ENCODE peak calls at places on chromosomes 5 and 9, in four cellular contexts. C is ovary, L is fibroblast of pulmonary artery, H is brain microvascular endothelial cell. T is an unnamed sample.

GRCh38 chr5:56023296-56023695 is 28.5 kb upstream of the IL6ST start:
- DNase-seq in L (no peak), H (no peak), C (no peak), T (peak; percentile 35)

GRCh38 chr5:35230043-35230611 is at the start of gene PRLR:
- DNase-seq in L (peak; percentile 37), C (peak; percentile 48), H (peak; percentile 3), T (peak; percentile 71)

GRCh38 chr5:95078868-95079267 is 206.0 kb downstream of the MCTP1 start:
- DNase-seq in C (no peak), H (no peak), L (no peak), T (no peak)

GRCh38 chr5:164799391-164799790 is 1294.0 kb downstream of the MAT2B start:
- DNase-seq in C (no peak), L (no peak), H (no peak), T (no peak)

GRCh38 chr9:37538099-37538498 is 38.1 kb downstream of the FBXO10 start:
- DNase-seq in L (no peak), C (no peak), H (no peak), T (no peak)

GRCh38 chr5:1363581-1363980 is 18.7 kb upstream of the CLPTM1L start:
- DNase-seq in L (no peak), H (no peak), C (no peak), T (no peak)

GRCh38 chr5:149056611-149057165 is 6.2 kb downstream of the SH3TC2 start:
- DNase-seq in C (no peak), L (no peak), H (no peak), T (peak; percentile 41)

GRCh38 chr5:73552642-73553041 is 12.8 kb downstream of the ANKRA2 start:
- DNase-seq in L (no peak), C (no peak), H (no peak), T (no peak)

GRCh38 chr9:71761938-71762353 is 6.4 kb downstream of the CEMIP2 start:
- DNase-seq in C (no peak), H (no peak), L (no peak), T (no peak)

GRCh38 chr5:108409781-108410180 is 27.9 kb upstream of the FBXL17 start:
- DNase-seq in H (no peak), C (no peak), L (no peak), T (no peak)

GRCh38 chr5:87347841-87348240 is 64.9 kb downstream of the CCNH start:
- DNase-seq in C (no peak), H (no peak), L (no peak), T (no peak)

GRCh38 chr5:128252794-128253193 is 169.2 kb downstream of the SLC12A2 start:
- DNase-seq in L (peak; percentile 77), H (no peak), C (no peak), T (peak; percentile 46)

GRCh38 chr5:69288069-69288468 is 44.5 kb downstream of the CCDC125 start:
- DNase-seq in C (no peak), H (no peak), L (no peak), T (no peak)

GRCh38 chr5:134647750-134648424 is 698 bp upstream of the SEC24A start:
- DNase-seq in L (peak; percentile 61), C (no peak), H (no peak), T (peak; percentile 52)

GRCh38 chr9:135990468-135991429 is 29.6 kb upstream of the UBAC1 start:
- DNase-seq in L (peak; percentile 77), C (no peak), H (no peak), T (peak; percentile 67)

GRCh38 chr9:125494555-125494920 is 212.5 kb downstream of the MAPKAP1 start:
- DNase-seq in H (no peak), C (no peak), L (no peak), T (peak; percentile 60)

GRCh38 chr5:159095218-159095617 is 4.5 kb downstream of the EBF1 start:
- DNase-seq in L (no peak), H (no peak), C (no peak), T (no peak)

GRCh38 chr5:115415143-115415491 is 118.7 kb upstream of the CCDC112 start:
- DNase-seq in H (peak; percentile 66), L (peak; percentile 92), C (no peak), T (peak; percentile 97)

GRCh38 chr5:179805529-179806249 is 977 bp downstream of the MGAT4B start:
- DNase-seq in H (no peak), C (peak; percentile 65), L (no peak), T (peak; percentile 59)

GRCh38 chr5:176625966-176626875 is 4.1 kb downstream of the SNCB start:
- DNase-seq in H (no peak), L (no peak), C (no peak), T (no peak)

GRCh38 chr5:135126688-135127603 is 92.9 kb upstream of the PITX1 start:
- DNase-seq in C (no peak), H (no peak), L (no peak), T (no peak)

GRCh38 chr5:76720988-76721569 is 5.2 kb downstream of the F2R start:
- DNase-seq in C (no peak), H (no peak), L (no peak), T (no peak)

GRCh38 chr9:14806941-14807340 is 84.4 kb upstream of the CER1 start:
- DNase-seq in H (peak; percentile 4), C (no peak), L (peak; percentile 2), T (peak; percentile 41)

DNA sequence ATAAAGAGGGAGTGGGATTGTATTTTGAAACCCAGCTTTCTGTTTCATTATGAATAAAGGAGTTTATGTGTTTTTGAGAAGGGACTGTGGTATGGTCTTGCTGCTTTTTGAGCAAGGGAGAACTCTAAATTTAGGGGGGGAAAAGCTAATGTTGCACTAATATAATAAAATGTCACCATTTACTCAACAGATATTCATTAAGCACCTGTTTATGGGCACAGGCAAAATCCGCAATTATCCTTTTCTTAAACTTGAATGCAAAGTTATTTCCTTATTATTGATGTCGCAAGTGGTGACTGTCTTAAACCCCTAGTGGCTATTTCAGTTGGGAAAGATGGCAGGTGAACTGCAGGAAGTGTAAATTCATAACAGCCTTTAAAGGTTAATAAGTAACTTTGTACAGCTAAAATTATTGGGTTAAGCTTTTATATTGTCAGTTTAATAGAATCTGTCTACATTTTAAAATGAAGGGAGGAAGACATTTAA is 1.5 kb downstream of the CDC42SE2 start:
- DNase-seq in C (no peak), L (peak; percentile 40), H (no peak), T (no peak)
- TF ChIP-seq CTCF in C (no peak), L (peak; percentile 47), H (peak; percentile 43), T (peak; percentile 16)

GRCh38 chr5:151139015-151139414 is 18.6 kb downstream of the ANXA6 start:
- DNase-seq in C (no peak), L (no peak), H (no peak), T (no peak)
- H3K4me3 ChIP-seq in C (no peak overlapping the region), L (no peak overlapping the region), H (no peak overlapping the region), T (no peak overlapping the region)

DNA sequence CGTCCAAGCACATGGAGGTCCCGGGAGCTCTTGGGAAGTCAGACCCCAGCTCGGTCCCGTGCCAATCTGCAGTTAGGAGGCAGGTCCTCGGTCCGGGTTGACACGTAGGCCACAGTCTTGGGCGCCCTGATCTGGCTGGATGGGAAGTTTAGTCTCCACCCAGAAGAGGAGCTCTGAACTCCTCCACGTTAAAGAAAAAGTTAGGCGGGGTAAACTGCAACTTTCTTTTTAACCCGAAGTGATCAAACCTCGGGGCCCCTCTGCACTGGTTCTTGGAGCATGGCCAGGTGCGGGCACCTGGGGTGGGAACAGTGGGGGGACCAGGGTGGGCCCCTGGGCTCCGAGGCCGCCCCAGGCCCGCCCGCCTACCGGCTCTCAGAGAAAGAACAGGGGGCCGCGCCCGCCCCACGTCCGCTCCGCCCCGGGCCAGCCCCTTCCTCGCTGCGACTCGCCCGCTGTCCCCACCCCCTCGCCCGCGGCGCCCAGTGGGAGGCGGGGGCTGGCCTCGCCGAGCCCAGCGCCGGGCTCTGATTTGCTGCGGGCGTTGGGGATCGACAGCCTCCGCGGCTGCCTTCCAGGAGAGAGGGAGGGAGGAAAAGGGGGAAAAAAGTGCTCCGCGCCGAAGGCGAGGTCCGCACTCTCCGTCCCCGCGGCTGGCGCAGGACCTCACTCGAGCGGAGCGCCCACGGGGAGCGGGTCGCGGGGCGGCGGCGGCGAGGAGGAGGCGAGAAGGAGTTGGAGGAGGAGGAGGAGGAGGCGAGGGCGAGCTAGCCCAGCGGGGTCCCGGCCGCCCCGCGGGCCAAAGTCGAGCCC is at the start of gene COL5A1:
- DNase-seq in H (peak; percentile 87), C (peak; percentile 94), L (peak; percentile 92), T (peak; percentile 98)
- TF ChIP-seq CTCF in H (peak; percentile 8), C (peak; percentile 54), L (no peak), T (no peak)

GRCh38 chr9:124205686-124206352 is 51.9 kb upstream of the NEK6 start:
- DNase-seq in C (no peak), L (no peak), H (no peak), T (no peak)

GRCh38 chr9:124209279-124209678 is 48.5 kb upstream of the NEK6 start:
- DNase-seq in L (no peak), H (no peak), C (no peak), T (no peak)

GRCh38 chr9:124208571-124208970 is 49.2 kb upstream of the NEK6 start:
- DNase-seq in C (no peak), L (no peak), H (no peak), T (no peak)

GRCh38 chr9:124203818-124204217 is 53.9 kb upstream of the NEK6 start:
- DNase-seq in H (no peak), L (no peak), C (no peak), T (no peak)

DNA sequence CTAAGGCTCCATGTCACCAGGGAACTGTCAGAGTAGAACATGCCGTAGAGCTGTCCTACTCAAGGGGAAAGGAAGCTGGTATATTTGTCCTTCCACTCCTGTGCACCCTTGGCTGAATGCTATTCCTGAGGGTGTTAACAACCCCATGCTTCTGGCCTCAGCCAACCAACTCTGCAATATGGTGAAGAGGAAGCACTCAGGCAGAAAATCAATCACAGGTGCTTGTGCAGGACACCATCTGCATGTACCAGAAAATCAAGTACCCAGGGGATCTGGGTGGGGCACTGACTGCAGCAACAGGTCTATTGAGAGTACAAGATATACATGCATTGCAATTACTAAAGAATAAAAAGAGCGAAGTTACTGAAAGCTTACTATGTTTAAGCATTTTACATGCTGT is 51.4 kb upstream of the NEK6 start:
- DNase-seq in C (no peak), H (no peak), L (no peak), T (no peak)
- H3K4me3 ChIP-seq in C (no peak overlapping the region), H (no peak overlapping the region), L (no peak overlapping the region), T (no peak overlapping the region)

GRCh38 chr5:133260715-133261114 is 208.9 kb downstream of the HSPA4 start:
- DNase-seq in H (no peak), L (no peak), C (no peak), T (no peak)
- TF ChIP-seq CTCF in H (peak; percentile 48), L (no peak), C (no peak), T (no peak)

GRCh38 chr5:6687501-6687900 is 25.7 kb upstream of the TENT4A start:
- DNase-seq in L (no peak), C (no peak), H (no peak), T (no peak)
- H3K4me3 ChIP-seq in L (no peak overlapping the region), C (no peak overlapping the region), H (no peak overlapping the region), T (no peak overlapping the region)

GRCh38 chr5:111463304-111463703 is 49.0 kb downstream of the STARD4 start:
- DNase-seq in H (no peak), C (no peak), L (no peak), T (no peak)
- TF ChIP-seq CTCF in H (no peak), C (no peak), L (no peak), T (no peak)

T was measured in foreskin fibroblast.